ENCODE peak calls at places on chromosomes 11 and 22, in eight cellular contexts. M is IMR-90; H is neural progenitor cell; A is naive thymus-derived CD4-positive, alpha-beta T cell; K is left ventricle myocardium inferior; D is CD4-positive, CD25-positive, alpha-beta regulatory T cell; N is NT2/D1; Z is upper lobe of right lung. W is an unnamed sample. For H3K36me3, the result is how much of the 10 kb centered on the place peaks cover.

GRCh38 chr11:109960831-109961230 is 132.4 kb upstream of the ZC3H12C start:
- DNase-seq in M (peak), H (peak), A (no peak), K (peak), D (no peak), N (peak), Z (no peak), W (no peak)

GRCh38 chr11:19111809-19112208 is 5.2 kb upstream of the ZDHHC13 start:
- DNase-seq in M (no peak), H (no peak), A (no peak), K (no peak), D (no peak), N (no peak), Z (no peak), W (no peak)

GRCh38 chr22:46577361-46578249 is 40.2 kb upstream of the CELSR1 start:
- DNase-seq in M (no peak), H (peak), A (no peak), K (peak), D (no peak), N (no peak), Z (peak), W (no peak)

GRCh38 chr11:45655347-45655756 is 10.1 kb downstream of the CHST1 start:
- DNase-seq in M (peak), H (peak), A (peak), K (peak), D (peak), N (peak), Z (peak), W (peak)

GRCh38 chr11:65743928-65744698 is 23.5 kb upstream of the RNASEH2C start:
- DNase-seq in M (no peak), H (peak), A (no peak), K (no peak), D (no peak), N (peak), Z (no peak), W (peak)

GRCh38 chr22:46660604-46661201 is 40.5 kb downstream of the GRAMD4 start:
- DNase-seq in M (no peak), H (no peak), A (no peak), K (no peak), D (no peak), N (no peak), Z (no peak), W (no peak)

GRCh38 chr11:119144825-119145476 is 3.9 kb upstream of the ABCG4 start:
- DNase-seq in M (peak), H (peak), A (no peak), K (peak), D (no peak), N (peak), Z (peak), W (peak)

GRCh38 chr22:44758354-44758969 is 6.1 kb downstream of the ARHGAP8 start:
- DNase-seq in M (peak), H (no peak), A (no peak), K (no peak), D (no peak), N (no peak), Z (no peak), W (no peak)

GRCh38 chr11:78432956-78433355 is 15.3 kb upstream of the GAB2 start:
- DNase-seq in M (no peak), H (no peak), A (no peak), K (no peak), D (no peak), N (no peak), Z (no peak), W (no peak)

GRCh38 chr11:64924910-64925284 is 408 bp downstream of the PPP2R5B start:
- DNase-seq in M (no peak), H (peak), A (no peak), K (no peak), D (no peak), N (no peak), Z (no peak), W (no peak)

GRCh38 chr11:108432783-108433182 is 34.5 kb downstream of the C11orf65 start:
- DNase-seq in M (peak), H (no peak), A (no peak), K (no peak), D (no peak), N (no peak), Z (no peak), W (no peak)

GRCh38 chr11:106998126-106998525 is 20.1 kb downstream of the GUCY1A2 start:
- DNase-seq in M (peak), H (no peak), A (no peak), K (no peak), D (no peak), N (no peak), Z (no peak), W (no peak)

GRCh38 chr11:64865286-64866172 is 12.9 kb downstream of the EHD1 start:
- DNase-seq in M (peak), H (no peak), A (no peak), K (no peak), D (no peak), N (no peak), Z (no peak), W (peak)

GRCh38 chr11:63829823-63830489 is 9.0 kb upstream of the MARK2 start:
- DNase-seq in M (peak), H (peak), A (no peak), K (no peak), D (no peak), N (no peak), Z (no peak), W (no peak)

GRCh38 chr22:17972385-17973181 is 51.8 kb downstream of the MICAL3 start:
- DNase-seq in M (peak), H (peak), A (no peak), K (no peak), D (no peak), N (no peak), Z (no peak), W (no peak)

GRCh38 chr11:7448126-7448525 is 37.2 kb upstream of the OLFML1 start:
- DNase-seq in M (no peak), H (peak), A (no peak), K (no peak), D (no peak), N (peak), Z (no peak), W (no peak)

GRCh38 chr22:28023036-28023435 is 104.0 kb upstream of the PITPNB start:
- DNase-seq in M (no peak), H (no peak), A (peak), K (peak), D (no peak), N (no peak), Z (peak), W (no peak)

GRCh38 chr22:45448431-45448830 is 34.9 kb downstream of the RIBC2 start:
- DNase-seq in M (no peak), H (no peak), A (no peak), K (peak), D (no peak), N (no peak), Z (no peak), W (no peak)

GRCh38 chr22:50705219-50705691 is 32.6 kb downstream of the SHANK3 start:
- DNase-seq in M (peak), H (peak), A (no peak), K (peak), D (no peak), N (peak), Z (peak), W (peak)

GRCh38 chr11:30635401-30635989 is 49.3 kb upstream of the MPPED2 start:
- DNase-seq in M (peak), H (peak), A (no peak), K (no peak), D (no peak), N (no peak), Z (no peak), W (no peak)

GRCh38 chr11:85694385-85694980 is 8.5 kb upstream of the CCDC89 start:
- DNase-seq in M (peak), H (peak), A (no peak), K (no peak), D (no peak), N (no peak), Z (no peak), W (peak)

GRCh38 chr11:76551400-76551799 is 106.6 kb downstream of the EMSY start:
- DNase-seq in M (no peak), H (no peak), A (no peak), K (no peak), D (no peak), N (no peak), Z (no peak), W (no peak)

GRCh38 chr22:37482244-37482643 is 3.9 kb downstream of the MFNG start:
- DNase-seq in M (peak), H (no peak), A (no peak), K (no peak), D (no peak), N (no peak), Z (no peak), W (no peak)

GRCh38 chr11:91158901-91159537 is 936.2 kb upstream of the CHORDC1 start:
- DNase-seq in M (peak), H (no peak), A (no peak), K (no peak), D (no peak), N (no peak), Z (no peak), W (no peak)

GRCh38 chr11:1834791-1835670 is at the start of gene SYT8:
- DNase-seq in M (no peak), H (no peak), A (no peak), K (no peak), D (no peak), N (no peak), Z (no peak), W (no peak)

GRCh38 chr11:88521354-88522310 is 184.1 kb upstream of the CTSC start:
- DNase-seq in M (peak), H (no peak), A (no peak), K (no peak), D (no peak), N (no peak), Z (no peak), W (no peak)

GRCh38 chr11:45158891-45159605 is 12.6 kb downstream of the PRDM11 start:
- DNase-seq in M (no peak), H (no peak), A (no peak), K (no peak), D (no peak), N (no peak), Z (peak), W (no peak)

GRCh38 chr11:1778141-1778911 is 14.6 kb upstream of the CTSD start:
- DNase-seq in M (no peak), H (no peak), A (no peak), K (no peak), D (no peak), N (no peak), Z (peak), W (no peak)

GRCh38 chr11:46336781-46337180 is 10.5 kb upstream of the DGKZ start:
- DNase-seq in M (no peak), H (no peak), A (no peak), K (no peak), D (no peak), N (no peak), Z (peak), W (no peak)

GRCh38 chr22:42635531-42635930 is 4.9 kb downstream of the ATP5MGL start:
- DNase-seq in M (peak), H (no peak), A (no peak), K (peak), D (no peak), N (no peak), Z (no peak), W (no peak)

GRCh38 chr22:23894710-23895598 is 771 bp downstream of the MIF start:
- DNase-seq in M (peak), H (peak), A (peak), K (peak), D (peak), N (peak), Z (peak), W (peak)

GRCh38 chr11:27187848-27188621 is 147.4 kb downstream of the BBOX1 start:
- DNase-seq in M (no peak), H (no peak), A (no peak), K (no peak), D (no peak), N (no peak), Z (no peak), W (no peak)

GRCh38 chr11:29773656-29774264 is 243.1 kb downstream of the KCNA4 start:
- DNase-seq in M (no peak), H (no peak), A (no peak), K (peak), D (no peak), N (no peak), Z (no peak), W (no peak)

GRCh38 chr11:102120006-102120405 is 9.8 kb downstream of the YAP1 start:
- DNase-seq in M (peak), H (peak), A (no peak), K (no peak), D (no peak), N (no peak), Z (no peak), W (no peak)

GRCh38 chr22:41862160-41862529 is 29.2 kb downstream of the SREBF2 start:
- DNase-seq in M (peak), H (no peak), A (peak), K (no peak), D (no peak), N (no peak), Z (no peak), W (no peak)

GRCh38 chr11:122103366-122103765 is 12.6 kb downstream of the BLID start:
- DNase-seq in M (peak), H (no peak), A (no peak), K (no peak), D (no peak), N (no peak), Z (no peak), W (no peak)

GRCh38 chr11:121464352-121464946 is 11.7 kb upstream of the SORL1-AS1 start:
- DNase-seq in M (peak), H (no peak), A (peak), K (peak), D (peak), N (no peak), Z (no peak), W (no peak)

GRCh38 chr11:12469451-12469850 is 92.1 kb downstream of the PARVA start:
- DNase-seq in M (peak), H (no peak), A (no peak), K (no peak), D (no peak), N (no peak), Z (no peak), W (no peak)

GRCh38 chr22:26835929-26836528 is 178.6 kb downstream of the MIAT start:
- DNase-seq in M (peak), H (peak), A (peak), K (no peak), D (peak), N (peak), Z (no peak), W (peak)

GRCh38 chr11:35192347-35192746 is 53.4 kb downstream of the CD44 start:
- DNase-seq in M (peak), H (no peak), A (no peak), K (peak), D (no peak), N (no peak), Z (peak), W (no peak)
- H3K36me3 ChIP-seq in M (under half), H (under half), A (half or more), K (under half), D (half or more), N (half or more), Z (half or more), W (under half)

GRCh38 chr11:44112083-44112865 is 16.8 kb downstream of the EXT2 start:
- DNase-seq in M (peak), H (no peak), A (no peak), K (peak), D (no peak), N (no peak), Z (no peak), W (no peak)

GRCh38 chr11:44110231-44110679 is 14.8 kb downstream of the EXT2 start:
- DNase-seq in M (peak), H (peak), A (peak), K (peak), D (peak), N (peak), Z (no peak), W (peak)

GRCh38 chr11:44116433-44116832 is 21.0 kb downstream of the EXT2 start:
- DNase-seq in M (peak), H (no peak), A (no peak), K (no peak), D (no peak), N (no peak), Z (no peak), W (no peak)

GRCh38 chr11:44113572-44113971 is 18.1 kb downstream of the EXT2 start:
- DNase-seq in M (no peak), H (no peak), A (no peak), K (no peak), D (no peak), N (no peak), Z (no peak), W (no peak)

GRCh38 chr11:44113018-44113417 is 17.5 kb downstream of the EXT2 start:
- DNase-seq in M (no peak), H (no peak), A (no peak), K (no peak), D (no peak), N (no peak), Z (no peak), W (no peak)
- H3K36me3 ChIP-seq in M (under half), H (under half), A (under half), K (under half), D (half or more), N (under half), Z (under half), W (under half)

GRCh38 chr22:22158207-22158816 is 86.3 kb upstream of the VPREB1 start:
- DNase-seq in M (no peak), H (no peak), A (no peak), K (no peak), D (no peak), N (no peak), Z (no peak), W (no peak)

GRCh38 chr22:22157500-22157822 is 87.1 kb upstream of the VPREB1 start:
- DNase-seq in M (no peak), H (no peak), A (no peak), K (no peak), D (no peak), N (no peak), Z (no peak), W (no peak)

GRCh38 chr22:22159384-22159783 is 85.2 kb upstream of the VPREB1 start:
- DNase-seq in M (no peak), H (no peak), A (no peak), K (no peak), D (no peak), N (no peak), Z (no peak), W (no peak)

GRCh38 chr22:22156716-22157499 is 87.7 kb upstream of the VPREB1 start:
- DNase-seq in M (peak), H (peak), A (peak), K (no peak), D (peak), N (peak), Z (no peak), W (peak)

DNA sequence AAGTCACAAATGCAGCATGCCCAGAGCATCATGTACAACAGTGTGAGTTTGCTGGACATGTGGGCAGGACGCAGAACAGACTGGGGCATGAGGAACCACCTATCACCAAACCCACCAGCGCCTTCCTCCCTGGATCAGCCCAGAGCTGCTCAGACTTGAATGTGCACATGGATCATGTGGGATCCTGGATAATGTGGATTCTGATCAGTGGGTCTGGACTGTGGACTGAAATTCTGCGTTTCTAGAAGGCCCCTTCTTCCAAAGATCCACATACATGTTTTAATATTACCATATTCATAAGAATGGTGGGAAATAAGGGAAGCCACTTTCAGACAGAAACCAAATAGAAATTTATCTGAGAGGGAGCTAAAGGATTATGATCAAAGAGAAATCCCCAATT is 85.6 kb upstream of the VPREB1 start:
- DNase-seq in M (no peak), H (no peak), A (no peak), K (no peak), D (no peak), N (no peak), Z (no peak), W (no peak)
- H3K36me3 ChIP-seq in M (under half), H (under half), A (under half), K (under half), D (under half), N (under half), Z (under half), W (under half)

GRCh38 chr11:495537-495931 is 11.5 kb downstream of the RNH1 start:
- DNase-seq in M (peak), H (no peak), A (no peak), K (no peak), D (no peak), N (no peak), Z (peak), W (no peak)
- H3K36me3 ChIP-seq in M (half or more), H (under half), A (under half), K (half or more), D (half or more), N (half or more), Z (half or more), W (under half)

DNA sequence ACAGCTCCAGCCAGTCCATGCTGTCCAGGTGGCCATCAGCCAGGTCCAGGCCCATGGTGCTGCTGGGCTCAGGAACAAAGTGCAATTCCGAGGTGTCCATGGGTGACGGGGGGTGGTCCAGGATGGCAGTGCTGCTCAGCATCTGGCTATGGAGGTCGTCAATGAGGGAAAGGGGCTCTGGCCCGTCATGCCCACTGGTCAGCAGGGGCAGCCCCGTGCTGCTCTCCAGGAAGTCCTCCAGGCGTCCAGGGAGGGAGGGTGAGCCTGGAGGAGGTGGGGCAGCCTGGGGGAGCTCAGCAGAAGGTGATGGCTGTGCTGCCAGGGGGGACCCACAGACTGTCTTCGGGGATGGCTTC is 41.1 kb downstream of the SGSM3 start:
- DNase-seq in M (no peak), H (no peak), A (no peak), K (no peak), D (no peak), N (no peak), Z (peak), W (no peak)
- H3K36me3 ChIP-seq in M (half or more), H (under half), A (under half), K (half or more), D (half or more), N (half or more), Z (half or more), W (under half)

DNA sequence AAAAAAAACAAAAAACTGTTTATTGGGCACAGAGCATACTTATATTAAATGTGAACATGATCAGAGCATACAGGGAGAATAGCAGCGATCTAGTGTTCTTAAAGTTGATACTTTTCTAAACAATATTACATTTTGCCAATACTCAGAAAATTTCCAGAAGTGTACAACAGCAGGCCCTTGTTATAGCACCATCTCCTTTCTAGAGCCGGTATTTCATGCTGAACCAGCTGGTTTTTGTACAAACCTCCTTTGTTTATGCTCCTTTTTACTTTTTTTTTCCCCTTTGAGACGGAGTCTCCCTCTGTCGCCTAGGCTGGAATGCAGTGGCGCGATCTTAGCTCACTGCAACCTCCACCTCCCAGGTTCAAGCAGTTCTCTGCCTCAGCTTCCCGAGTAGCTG is 90.7 kb downstream of the PPP6R3 start:
- DNase-seq in M (no peak), H (no peak), A (no peak), K (no peak), D (no peak), N (no peak), Z (no peak), W (no peak)
- H3K36me3 ChIP-seq in M (under half), H (under half), A (under half), K (under half), D (half or more), N (half or more), Z (half or more), W (under half)

DNA sequence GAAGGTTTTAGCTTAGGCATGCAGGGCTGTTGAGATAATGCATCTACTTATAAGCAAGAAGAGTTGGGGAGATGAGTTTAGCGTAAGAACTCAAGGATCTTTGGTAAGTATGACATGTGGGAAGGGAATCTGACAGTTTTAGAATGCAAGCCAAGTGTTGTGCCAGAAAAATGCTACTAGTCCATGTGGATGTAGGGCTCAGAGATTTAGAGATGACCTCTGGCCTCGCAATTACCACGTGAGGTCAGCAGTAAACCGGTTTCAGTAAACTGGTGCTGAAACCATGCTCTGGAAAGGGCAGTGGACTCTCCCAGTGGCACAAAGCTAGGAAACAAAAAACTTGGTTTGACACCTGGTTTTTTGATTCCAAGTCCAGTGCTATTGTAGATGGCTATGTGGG is 18.9 kb downstream of the MRPL16 start:
- DNase-seq in M (no peak), H (no peak), A (no peak), K (no peak), D (no peak), N (no peak), Z (no peak), W (no peak)
- H3K36me3 ChIP-seq in M (under half), H (under half), A (under half), K (half or more), D (under half), N (half or more), Z (half or more), W (under half)

W was measured in MM.1S.